ENCODE peak calls at places on chromosomes 4 and X, in four cellular contexts. D is IMR-90, I is WTC11, Z is endodermal cell. M is an unnamed sample.

GRCh38 chr4:2714071-2714770 is 41.9 kb downstream of the TNIP2 start:
- DNase-seq in D (peak; percentile 71), I (no peak), Z (no peak), M (peak; percentile 30)

GRCh38 chr4:109729563-109730293 is at the start of gene PLA2G12A:
- DNase-seq in D (peak; percentile 34), I (peak; percentile 91), Z (peak; percentile 96), M (peak; percentile 66)

GRCh38 chrX:21657318-21658151 is 595 bp downstream of the KLHL34 start:
- DNase-seq in D (no peak), I (peak; percentile 11), Z (no peak), M (no peak)

GRCh38 chr4:16794816-16795445 is 103.5 kb downstream of the LDB2 start:
- DNase-seq in D (peak; percentile 60), I (peak; percentile 84), Z (peak; percentile 92), M (peak; percentile 76)

GRCh38 chr4:56976283-56976877 is 1.0 kb downstream of the NOA1 start:
- DNase-seq in D (no peak), I (no peak), Z (no peak), M (peak; percentile 24)

GRCh38 chrX:56812515-56813105 is 83.6 kb downstream of the NBDY start:
- DNase-seq in D (no peak), I (no peak), Z (peak; percentile 20), M (no peak)

GRCh38 chr4:70236125-70236524 is 6.3 kb upstream of the CSN3 start:
- DNase-seq in D (peak; percentile 4), I (no peak), Z (no peak), M (no peak)

GRCh38 chr4:8580321-8581093 is at the start of gene GPR78:
- DNase-seq in D (peak; percentile 49), I (peak; percentile 97), Z (peak; percentile 98), M (peak; percentile 63)

GRCh38 chr4:3321295-3321889 is 28.6 kb downstream of the RGS12 start:
- DNase-seq in D (no peak), I (no peak), Z (peak; percentile 41), M (no peak)

GRCh38 chr4:156038772-156039171 is 85.1 kb upstream of the CTSO start:
- DNase-seq in D (no peak), I (no peak), Z (no peak), M (no peak)

GRCh38 chr4:52420330-52420729 is 238.8 kb downstream of the USP46 start:
- DNase-seq in D (no peak), I (no peak), Z (no peak), M (no peak)

GRCh38 chrX:107025538-107025937 is 25.5 kb upstream of the MORC4 start:
- DNase-seq in D (peak; percentile 24), I (no peak), Z (no peak), M (no peak)

GRCh38 chr4:181364504-181364903 is 878.7 kb upstream of the TENM3 start:
- DNase-seq in D (peak; percentile 3), I (no peak), Z (no peak), M (no peak)

GRCh38 chrX:103817502-103817901 is 14.6 kb downstream of the RAB9B start:
- DNase-seq in D (peak; percentile 42), I (no peak), Z (no peak), M (no peak)

GRCh38 chr4:41361831-41362646 is 105.3 kb downstream of the UCHL1 start:
- DNase-seq in D (no peak), I (no peak), Z (no peak), M (no peak)

GRCh38 chrX:39309721-39310152 is 508.5 kb downstream of the MID1IP1 start:
- DNase-seq in D (no peak), I (no peak), Z (no peak), M (no peak)

GRCh38 chr4:187184513-187184912 is 460.9 kb upstream of the FAT1 start:
- DNase-seq in D (no peak), I (no peak), Z (no peak), M (peak; percentile 44)

GRCh38 chrX:111867236-111867635 is 8.7 kb upstream of the TRPC5OS start:
- DNase-seq in D (no peak), I (no peak), Z (no peak), M (no peak)

GRCh38 chrX:10197597-10198210 is 40.9 kb downstream of the CLCN4 start:
- DNase-seq in D (no peak), I (no peak), Z (no peak), M (no peak)

GRCh38 chr4:129254126-129254525 is 158.2 kb downstream of the C4orf33 start:
- DNase-seq in D (no peak), I (no peak), Z (no peak), M (no peak)

GRCh38 chr4:89939994-89940393 is 45.3 kb downstream of the MMRN1 start:
- DNase-seq in D (no peak), I (no peak), Z (no peak), M (no peak)

GRCh38 chr4:165700855-165701254 is 172.2 kb upstream of the TLL1 start:
- DNase-seq in D (no peak), I (peak; percentile 46), Z (peak; percentile 67), M (no peak)
- TF ChIP-seq CTCF in D (no peak), I (no peak), Z (peak; percentile 81), M (no peak)

GRCh38 chr4:113764720-113765264 is 3.3 kb upstream of the CAMK2D start:
- DNase-seq in D (no peak), I (no peak), Z (no peak), M (no peak)

GRCh38 chr4:113760852-113761681 is 471 bp downstream of the CAMK2D start:
- DNase-seq in D (peak; percentile 71), I (peak; percentile 67), Z (peak; percentile 87), M (peak; percentile 78)

GRCh38 chr4:113761682-113762060 is at the start of gene CAMK2D:
- DNase-seq in D (peak; percentile 89), I (peak; percentile 73), Z (peak; percentile 88), M (peak; percentile 87)

GRCh38 chr4:113762061-113762850 is 718 bp upstream of the CAMK2D start:
- DNase-seq in D (peak; percentile 100), I (peak; percentile 98), Z (peak; percentile 98), M (peak; percentile 97)

DNA sequence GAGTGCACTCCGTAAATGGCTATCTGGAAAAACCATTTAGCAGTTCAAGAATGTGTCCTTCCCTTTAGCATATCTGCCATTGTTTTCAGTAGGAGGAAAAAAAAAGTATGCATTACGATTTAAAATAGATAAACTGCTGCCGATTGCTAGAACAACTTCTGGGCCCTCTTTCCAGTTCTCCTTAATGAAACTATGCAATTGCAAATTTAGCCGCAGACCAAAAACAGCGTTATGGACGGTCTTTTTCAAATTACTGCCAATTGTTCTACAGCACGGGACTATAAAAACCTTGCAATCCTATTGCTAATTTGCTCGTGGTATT is 1.3 kb upstream of the CAMK2D start:
- DNase-seq in D (no peak), I (no peak), Z (no peak), M (no peak)
- TF ChIP-seq CTCF in D (no peak), I (no peak), Z (peak; percentile 11), M (no peak)

GRCh38 chrX:108541286-108541685 is 101.6 kb downstream of the COL4A5 start:
- DNase-seq in D (no peak), I (no peak), Z (no peak), M (no peak)

GRCh38 chrX:108537005-108537404 is 97.4 kb downstream of the COL4A5 start:
- DNase-seq in D (peak; percentile 38), I (no peak), Z (peak; percentile 69), M (no peak)
- TF ChIP-seq CTCF in D (peak; percentile 67), I (peak; percentile 40), Z (peak; percentile 90), M (peak; percentile 70)

DNA sequence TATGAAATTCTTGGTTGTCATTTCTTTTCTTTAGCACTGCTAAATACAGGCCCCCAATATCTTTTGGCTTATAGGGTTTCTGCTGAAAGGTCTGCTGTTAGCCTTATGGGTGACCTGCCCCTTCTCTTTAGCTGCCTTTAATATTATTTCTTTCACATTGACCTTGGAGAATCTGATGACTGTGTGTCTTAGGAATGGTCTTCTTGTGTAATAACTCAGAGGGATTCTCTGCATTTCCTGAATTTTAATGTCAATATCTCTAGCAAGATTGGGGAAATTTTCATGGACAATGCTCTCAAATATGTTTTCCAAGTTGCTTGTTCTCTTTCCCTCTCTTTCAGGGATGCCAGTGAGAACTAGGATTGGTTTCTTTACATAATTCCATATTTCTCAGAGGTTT is 292.4 kb downstream of the SLC7A11 start:
- DNase-seq in D (peak; percentile 38), I (no peak), Z (no peak), M (no peak)
- TF ChIP-seq CTCF in D (no peak), I (no peak), Z (no peak), M (no peak)

DNA sequence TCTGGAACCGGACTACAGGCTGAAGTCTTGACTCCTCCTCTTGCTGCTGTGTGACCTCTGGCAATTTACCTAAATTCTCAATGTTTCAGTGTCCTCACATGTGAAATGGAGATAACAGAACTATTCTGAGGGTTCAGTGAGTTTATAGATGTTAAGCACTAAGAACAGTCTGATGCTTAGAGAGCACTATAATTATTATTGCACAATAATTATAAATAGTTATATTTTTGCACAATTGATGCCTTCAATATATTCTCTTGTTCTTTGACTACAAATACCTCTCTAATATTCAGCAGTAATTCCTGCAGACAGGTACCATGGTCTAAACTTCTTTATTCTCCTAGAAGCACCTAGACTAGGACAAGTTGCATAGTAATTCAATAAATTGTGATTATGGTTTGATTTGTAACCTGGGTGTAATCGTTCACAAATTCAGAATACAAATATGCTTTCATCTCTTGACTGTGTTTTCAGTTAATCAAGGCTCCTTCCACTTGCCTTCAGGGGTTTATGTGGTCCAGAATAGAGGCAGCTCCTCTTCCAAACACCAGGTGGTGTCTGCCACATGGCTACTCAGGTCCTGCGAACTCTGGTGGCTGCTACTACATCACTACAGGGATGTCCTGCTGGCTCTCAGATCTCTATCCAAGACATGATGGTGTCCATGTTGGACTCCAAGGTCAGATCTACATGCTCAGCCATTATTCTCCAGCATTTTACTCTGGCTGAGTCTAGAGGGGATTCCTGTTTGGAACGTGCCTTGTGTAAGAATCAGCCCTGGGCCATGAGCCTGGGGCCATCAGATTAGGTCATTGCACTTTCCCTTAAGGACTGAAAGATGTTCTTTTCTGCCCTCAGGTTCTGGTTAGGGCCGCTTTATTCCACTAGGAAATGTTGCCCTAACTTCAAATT is 103.4 kb downstream of the QRFPR start:
- DNase-seq in D (no peak), I (peak; percentile 32), Z (peak; percentile 76), M (no peak)
- TF ChIP-seq CTCF in D (no peak), I (no peak), Z (peak; percentile 86), M (peak; percentile 33)

GRCh38 chr4:165384608-165385007 is 5.8 kb downstream of the CPE start:
- DNase-seq in D (peak; percentile 11), I (no peak), Z (no peak), M (no peak)
- TF ChIP-seq CTCF in D (no peak), I (no peak), Z (peak; percentile 75), M (peak; percentile 64)

DNA sequence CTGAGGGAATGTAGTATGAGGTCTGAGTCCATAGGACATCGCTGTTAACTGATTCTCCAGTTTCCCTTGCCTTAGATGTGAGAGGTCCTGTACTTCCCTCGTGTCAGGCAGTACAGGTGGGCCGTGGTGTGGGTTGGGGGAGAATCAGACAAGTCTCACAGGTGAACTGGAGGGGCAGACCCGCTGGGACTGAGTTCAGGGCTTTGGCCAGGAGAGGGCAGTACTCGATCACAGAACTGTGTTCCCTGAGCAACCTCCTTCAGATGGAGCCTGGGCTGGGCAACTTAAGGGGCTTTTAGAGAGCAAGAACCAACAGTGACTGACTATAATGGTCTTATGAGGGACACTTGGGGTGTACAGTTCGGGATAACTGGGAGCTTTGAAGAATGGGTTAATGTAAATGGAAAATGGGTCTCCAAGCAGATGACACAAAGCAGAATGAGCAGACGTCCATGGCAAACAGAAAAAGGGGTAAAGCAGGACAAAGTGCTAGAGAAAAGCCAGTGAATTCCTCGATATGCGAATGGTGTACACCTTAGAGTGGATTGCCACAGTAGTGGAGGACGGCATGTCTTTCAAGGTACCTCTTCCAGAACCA is 83.6 kb downstream of the CCNG2 start:
- DNase-seq in D (peak; percentile 49), I (peak; percentile 89), Z (peak; percentile 95), M (peak; percentile 83)
- TF ChIP-seq CTCF in D (peak; percentile 71), I (peak; percentile 80), Z (peak; percentile 93), M (peak; percentile 75)

GRCh38 chr4:68582339-68582717 is 6.2 kb upstream of the UGT2B17 start:
- DNase-seq in D (no peak), I (no peak), Z (no peak), M (no peak)
- TF ChIP-seq CTCF in D (no peak), I (no peak), Z (no peak), M (no peak)

M was measured in glutamatergic neuron.